ENCODE peak calls at places on chromosomes 6 and 20, in four cellular contexts. P is A549, B is GM12878, Z is HepG2. I is an unnamed sample.

GRCh38 chr6:81864124-81864523 is 111.6 kb upstream of the TENT5A start:
- DNase-seq in P (no peak), B (no peak), Z (peak; percentile 24), I (no peak)

GRCh38 chr20:62926229-62927127 is at the start of gene DIDO1:
- DNase-seq in P (peak; percentile 88), B (peak; percentile 56), Z (peak; percentile 87), I (peak; percentile 99)

GRCh38 chr6:18507018-18507415 is 119.9 kb downstream of the RNF144B start:
- DNase-seq in P (no peak), B (no peak), Z (no peak), I (peak; percentile 19)

GRCh38 chr6:106804238-106805016 is 170.1 kb downstream of the CD24 start:
- DNase-seq in P (no peak), B (no peak), Z (no peak), I (no peak)

GRCh38 chr6:85464260-85464644 is 14.4 kb downstream of the NT5E start:
- DNase-seq in P (peak; percentile 58), B (no peak), Z (no peak), I (no peak)

GRCh38 chr20:46994341-46994740 is 99.7 kb downstream of the EYA2 start:
- DNase-seq in P (no peak), B (peak; percentile 69), Z (no peak), I (no peak)

GRCh38 chr6:167416676-167417430 is 92.0 kb downstream of the TTLL2 start:
- DNase-seq in P (no peak), B (no peak), Z (no peak), I (peak; percentile 67)

GRCh38 chr6:2990179-2990931 is 9.3 kb upstream of the NQO2 start:
- DNase-seq in P (no peak), B (no peak), Z (no peak), I (no peak)

GRCh38 chr20:52132337-52132736 is 59.2 kb downstream of the ZFP64 start:
- DNase-seq in P (no peak), B (no peak), Z (no peak), I (no peak)

GRCh38 chr6:156791261-156791850 is 14.2 kb downstream of the ARID1B start:
- DNase-seq in P (no peak), B (peak; percentile 72), Z (peak; percentile 29), I (peak; percentile 57)

GRCh38 chr6:26043389-26044139 is 43.7 kb upstream of the HFE start:
- DNase-seq in P (peak; percentile 91), B (peak; percentile 96), Z (peak; percentile 99), I (peak; percentile 78)

GRCh38 chr6:128491041-128491642 is 29.3 kb downstream of the PTPRK start:
- DNase-seq in P (no peak), B (no peak), Z (peak; percentile 66), I (no peak)

GRCh38 chr20:1190847-1191246 is 6.1 kb upstream of the TMEM74B start:
- DNase-seq in P (no peak), B (no peak), Z (no peak), I (no peak)

GRCh38 chr6:156828280-156828703 is 51.1 kb downstream of the ARID1B start:
- DNase-seq in P (peak; percentile 62), B (no peak), Z (peak; percentile 39), I (no peak)

GRCh38 chr6:65638047-65638831 is 68.8 kb downstream of the EYS start:
- DNase-seq in P (peak; percentile 33), B (no peak), Z (peak; percentile 45), I (peak; percentile 23)

GRCh38 chr6:170175644-170176620 is 114.9 kb downstream of the DLL1 start:
- DNase-seq in P (no peak), B (no peak), Z (no peak), I (peak; percentile 51)

GRCh38 chr6:38193486-38194281 is 374.2 kb downstream of the ZFAND3 start:
- DNase-seq in P (no peak), B (no peak), Z (no peak), I (no peak)

GRCh38 chr20:33284937-33285336 is 1.9 kb downstream of the BPIFB1 start:
- DNase-seq in P (no peak), B (no peak), Z (no peak), I (no peak)

GRCh38 chr6:128335963-128336362 is 184.4 kb downstream of the PTPRK start:
- DNase-seq in P (no peak), B (no peak), Z (no peak), I (no peak)

GRCh38 chr6:16674666-16675392 is 86.4 kb downstream of the ATXN1 start:
- DNase-seq in P (peak; percentile 17), B (no peak), Z (peak; percentile 35), I (no peak)

GRCh38 chr6:25895773-25896172 is 21.7 kb upstream of the SLC17A3 start:
- DNase-seq in P (no peak), B (no peak), Z (no peak), I (no peak)

GRCh38 chr6:11702039-11702795 is 76.4 kb downstream of the ADTRP start:
- DNase-seq in P (peak; percentile 51), B (no peak), Z (no peak), I (no peak)

GRCh38 chr20:53629436-53629835 is 35.8 kb upstream of the ZNF217 start:
- DNase-seq in P (no peak), B (no peak), Z (no peak), I (no peak)

GRCh38 chr6:63352587-63353281 is 33.0 kb upstream of the LGSN start:
- DNase-seq in P (peak; percentile 57), B (peak; percentile 88), Z (peak; percentile 80), I (peak; percentile 5)

GRCh38 chr6:29667158-29667557 is 10.3 kb downstream of the MOG start:
- DNase-seq in P (no peak), B (no peak), Z (no peak), I (no peak)

GRCh38 chr6:130162421-130162820 is 60.3 kb downstream of the SAMD3 start:
- DNase-seq in P (no peak), B (no peak), Z (no peak), I (no peak)

GRCh38 chr6:111503194-111503593 is 20.2 kb upstream of the REV3L start:
- DNase-seq in P (no peak), B (no peak), Z (no peak), I (peak; percentile 59)

GRCh38 chr6:153476243-153476642 is 345.2 kb upstream of the RGS17 start:
- DNase-seq in P (no peak), B (no peak), Z (no peak), I (no peak)

GRCh38 chr6:113574147-113574546 is 283.0 kb upstream of the MARCKS start:
- DNase-seq in P (no peak), B (no peak), Z (peak; percentile 27), I (no peak)

GRCh38 chr6:3731700-3732099 is 19.8 kb downstream of the PXDC1 start:
- DNase-seq in P (no peak), B (no peak), Z (no peak), I (peak; percentile 51)

GRCh38 chr20:48789781-48790544 is 37.8 kb downstream of the PREX1 start:
- DNase-seq in P (no peak), B (no peak), Z (no peak), I (no peak)

GRCh38 chr6:54050750-54051149 is 60.5 kb upstream of the MLIP start:
- DNase-seq in P (no peak), B (no peak), Z (no peak), I (no peak)

GRCh38 chr6:137919512-137919823 is 52.4 kb downstream of the TNFAIP3 start:
- DNase-seq in P (no peak), B (no peak), Z (no peak), I (no peak)

GRCh38 chr6:143197377-143197776 is 136.7 kb downstream of the AIG1 start:
- DNase-seq in P (no peak), B (no peak), Z (no peak), I (no peak)

GRCh38 chr6:56652231-56652630 is 9.5 kb upstream of the DST start:
- DNase-seq in P (no peak), B (no peak), Z (peak; percentile 71), I (no peak)

GRCh38 chr6:137820425-137820824 is 46.6 kb upstream of the TNFAIP3 start:
- DNase-seq in P (no peak), B (no peak), Z (no peak), I (no peak)

GRCh38 chr6:12584631-12585405 is 131.7 kb upstream of the PHACTR1 start:
- DNase-seq in P (no peak), B (no peak), Z (no peak), I (no peak)

GRCh38 chr20:19338960-19339359 is 126.5 kb downstream of the SLC24A3 start:
- DNase-seq in P (no peak), B (no peak), Z (no peak), I (no peak)
- TF ChIP-seq PBX3 in P (no peak), B (no peak), Z (no peak), I (no peak)

GRCh38 chr20:50153153-50153499 is 397 bp downstream of the PEDS1 start:
- DNase-seq in P (no peak), B (no peak), Z (no peak), I (no peak)
- TF ChIP-seq PBX3 in P (no peak), B (no peak), Z (peak; percentile 54), I (no peak)

GRCh38 chr20:21364413-21364812 is 32.9 kb downstream of the NKX2-4 start:
- DNase-seq in P (no peak), B (no peak), Z (peak; percentile 73), I (no peak)

GRCh38 chr20:21357851-21358250 is 39.5 kb downstream of the NKX2-4 start:
- DNase-seq in P (peak; percentile 14), B (no peak), Z (peak; percentile 93), I (no peak)

GRCh38 chr20:21355981-21356380 is 41.3 kb downstream of the NKX2-4 start:
- DNase-seq in P (no peak), B (no peak), Z (no peak), I (no peak)

GRCh38 chr20:21361266-21361665 is 36.1 kb downstream of the NKX2-4 start:
- DNase-seq in P (no peak), B (no peak), Z (no peak), I (no peak)

GRCh38 chr20:21360686-21361085 is 36.6 kb downstream of the NKX2-4 start:
- DNase-seq in P (no peak), B (no peak), Z (no peak), I (no peak)
- TF ChIP-seq PBX3 in P (no peak), B (no peak), Z (no peak), I (no peak)

DNA sequence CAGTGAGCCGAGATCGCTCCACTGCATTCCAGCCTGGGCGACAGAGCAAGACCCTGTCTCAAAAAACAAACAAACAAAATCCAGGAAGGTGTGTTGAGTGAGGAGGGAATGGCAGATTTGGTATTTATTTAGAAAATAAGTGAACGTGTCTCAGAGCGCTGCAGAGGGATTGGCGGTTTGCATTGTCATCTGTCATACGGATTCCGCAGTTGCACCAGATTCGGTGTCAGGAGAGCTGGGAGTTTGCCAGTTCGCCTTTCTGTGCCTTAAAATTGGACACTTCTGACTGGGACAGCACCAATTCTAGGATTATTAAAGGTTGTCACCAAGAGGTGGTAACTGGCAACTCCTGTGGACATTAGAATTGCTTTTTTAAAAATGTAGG is 912 bp downstream of the SNRNP48 start:
- DNase-seq in P (no peak), B (no peak), Z (peak; percentile 30), I (peak; percentile 18)
- TF ChIP-seq PBX3 in P (no peak), B (no peak), Z (no peak), I (no peak)

GRCh38 chr6:14373648-14374437 is 256.3 kb downstream of the CD83 start:
- DNase-seq in P (no peak), B (no peak), Z (no peak), I (no peak)

GRCh38 chr6:14371530-14371929 is 254.0 kb downstream of the CD83 start:
- DNase-seq in P (no peak), B (no peak), Z (no peak), I (no peak)

GRCh38 chr6:14375940-14376339 is 258.4 kb downstream of the CD83 start:
- DNase-seq in P (no peak), B (no peak), Z (no peak), I (no peak)

GRCh38 chr6:14369717-14370116 is 252.1 kb downstream of the CD83 start:
- DNase-seq in P (no peak), B (no peak), Z (no peak), I (no peak)

GRCh38 chr6:14372738-14373484 is 255.3 kb downstream of the CD83 start:
- DNase-seq in P (no peak), B (no peak), Z (no peak), I (no peak)
- TF ChIP-seq PBX3 in P (no peak), B (no peak), Z (no peak), I (no peak)